ENCODE peak calls at places on chromosomes 2 and 18, in nine cellular contexts. One of them, this sample, is unnamed.
A peak's percentile ranks its signal among the peaks of the same experiment; 100 is the strongest.

GRCh38 chr2:213284105-213285090 is at the start of gene SPAG16:
- DNase-seq in iPS-NIHi11: peak; percentile 99
- DNase-seq in NT2/D1: peak; percentile 97
- DNase-seq in Right ventricle myocardium superior: peak; percentile 96
- DNase-seq in HFF-Myc: peak; percentile 82
- DNase-seq in cardiac fibroblast: peak; percentile 99
- DNase-seq in left ventricle myocardium inferior: peak; percentile 94
- DNase-seq in progenitor cell of endocrine pancreas: peak; percentile 95
- DNase-seq in A172: peak; percentile 96
- DNase-seq in this sample: peak; percentile 89

GRCh38 chr2:46650556-46651001 is 171.2 kb downstream of the TMEM247 start:
- DNase-seq in iPS-NIHi11: peak; percentile 75
- DNase-seq in NT2/D1: peak; percentile 88
- DNase-seq in Right ventricle myocardium superior: no peak
- DNase-seq in HFF-Myc: peak; percentile 86
- DNase-seq in cardiac fibroblast: peak; percentile 90
- DNase-seq in left ventricle myocardium inferior: no peak
- DNase-seq in progenitor cell of endocrine pancreas: peak; percentile 50
- DNase-seq in A172: peak; percentile 86
- DNase-seq in this sample: no peak

GRCh38 chr18:57466307-57466706 is 31.1 kb downstream of the ONECUT2 start:
- DNase-seq in iPS-NIHi11: no peak
- DNase-seq in NT2/D1: no peak
- DNase-seq in Right ventricle myocardium superior: no peak
- DNase-seq in HFF-Myc: no peak
- DNase-seq in cardiac fibroblast: peak; percentile 4
- DNase-seq in left ventricle myocardium inferior: no peak
- DNase-seq in progenitor cell of endocrine pancreas: no peak
- DNase-seq in A172: no peak
- DNase-seq in this sample: no peak

GRCh38 chr18:49487711-49488310 is 777 bp upstream of the C18orf32 start:
- DNase-seq in iPS-NIHi11: no peak
- DNase-seq in NT2/D1: no peak
- DNase-seq in Right ventricle myocardium superior: no peak
- DNase-seq in HFF-Myc: no peak
- DNase-seq in cardiac fibroblast: no peak
- DNase-seq in left ventricle myocardium inferior: no peak
- DNase-seq in progenitor cell of endocrine pancreas: no peak
- DNase-seq in A172: no peak
- DNase-seq in this sample: no peak

GRCh38 chr2:8636691-8637636 is 44.9 kb upstream of the ID2 start:
- DNase-seq in iPS-NIHi11: no peak
- DNase-seq in NT2/D1: no peak
- DNase-seq in Right ventricle myocardium superior: no peak
- DNase-seq in HFF-Myc: no peak
- DNase-seq in cardiac fibroblast: peak; percentile 73
- DNase-seq in left ventricle myocardium inferior: no peak
- DNase-seq in progenitor cell of endocrine pancreas: no peak
- DNase-seq in A172: no peak
- DNase-seq in this sample: no peak

GRCh38 chr2:199484927-199485326 is 27.2 kb upstream of the SATB2 start:
- DNase-seq in iPS-NIHi11: no peak
- DNase-seq in NT2/D1: no peak
- DNase-seq in Right ventricle myocardium superior: no peak
- DNase-seq in HFF-Myc: no peak
- DNase-seq in cardiac fibroblast: no peak
- DNase-seq in left ventricle myocardium inferior: no peak
- DNase-seq in progenitor cell of endocrine pancreas: no peak
- DNase-seq in A172: no peak
- DNase-seq in this sample: no peak

GRCh38 chr2:33512112-33512511 is 35.7 kb downstream of the RASGRP3 start:
- DNase-seq in iPS-NIHi11: no peak
- DNase-seq in NT2/D1: no peak
- DNase-seq in Right ventricle myocardium superior: no peak
- DNase-seq in HFF-Myc: no peak
- DNase-seq in cardiac fibroblast: no peak
- DNase-seq in left ventricle myocardium inferior: no peak
- DNase-seq in progenitor cell of endocrine pancreas: no peak
- DNase-seq in A172: no peak
- DNase-seq in this sample: no peak

GRCh38 chr2:21836766-21837543 is 713.2 kb downstream of the TDRD15 start:
- DNase-seq in iPS-NIHi11: no peak
- DNase-seq in NT2/D1: no peak
- DNase-seq in Right ventricle myocardium superior: no peak
- DNase-seq in HFF-Myc: no peak
- DNase-seq in cardiac fibroblast: peak; percentile 35
- DNase-seq in left ventricle myocardium inferior: no peak
- DNase-seq in progenitor cell of endocrine pancreas: no peak
- DNase-seq in A172: no peak
- DNase-seq in this sample: peak; percentile 89

GRCh38 chr18:11658989-11659388 is 30.1 kb upstream of the GNAL start:
- DNase-seq in iPS-NIHi11: no peak
- DNase-seq in NT2/D1: no peak
- DNase-seq in Right ventricle myocardium superior: no peak
- DNase-seq in HFF-Myc: no peak
- DNase-seq in cardiac fibroblast: no peak
- DNase-seq in left ventricle myocardium inferior: no peak
- DNase-seq in progenitor cell of endocrine pancreas: no peak
- DNase-seq in A172: no peak
- DNase-seq in this sample: no peak

GRCh38 chr18:14940738-14941137 is 192.8 kb downstream of the ANKRD30B start:
- DNase-seq in iPS-NIHi11: no peak
- DNase-seq in NT2/D1: no peak
- DNase-seq in Right ventricle myocardium superior: no peak
- DNase-seq in HFF-Myc: no peak
- DNase-seq in cardiac fibroblast: no peak
- DNase-seq in left ventricle myocardium inferior: no peak
- DNase-seq in progenitor cell of endocrine pancreas: no peak
- DNase-seq in A172: no peak
- DNase-seq in this sample: no peak

GRCh38 chr2:216548901-216549321 is 50.3 kb downstream of the RPL37A start:
- DNase-seq in iPS-NIHi11: no peak
- DNase-seq in NT2/D1: no peak
- DNase-seq in Right ventricle myocardium superior: peak; percentile 74
- DNase-seq in HFF-Myc: no peak
- DNase-seq in cardiac fibroblast: no peak
- DNase-seq in left ventricle myocardium inferior: peak; percentile 64
- DNase-seq in progenitor cell of endocrine pancreas: no peak
- DNase-seq in A172: no peak
- DNase-seq in this sample: no peak

GRCh38 chr18:2512059-2512458 is 59.2 kb downstream of the METTL4 start:
- DNase-seq in iPS-NIHi11: no peak
- DNase-seq in NT2/D1: no peak
- DNase-seq in Right ventricle myocardium superior: no peak
- DNase-seq in HFF-Myc: no peak
- DNase-seq in cardiac fibroblast: no peak
- DNase-seq in left ventricle myocardium inferior: no peak
- DNase-seq in progenitor cell of endocrine pancreas: no peak
- DNase-seq in A172: no peak
- DNase-seq in this sample: no peak

GRCh38 chr18:45774065-45774521 is 50.1 kb downstream of the SLC14A1 start:
- DNase-seq in iPS-NIHi11: no peak
- DNase-seq in NT2/D1: no peak
- DNase-seq in Right ventricle myocardium superior: no peak
- DNase-seq in HFF-Myc: no peak
- DNase-seq in cardiac fibroblast: peak; percentile 66
- DNase-seq in left ventricle myocardium inferior: no peak
- DNase-seq in progenitor cell of endocrine pancreas: no peak
- DNase-seq in A172: peak; percentile 75
- DNase-seq in this sample: no peak

GRCh38 chr2:43343573-43344304 is 117.3 kb upstream of the ZFP36L2 start:
- DNase-seq in iPS-NIHi11: no peak
- DNase-seq in NT2/D1: no peak
- DNase-seq in Right ventricle myocardium superior: peak; percentile 76
- DNase-seq in HFF-Myc: no peak
- DNase-seq in cardiac fibroblast: peak; percentile 92
- DNase-seq in left ventricle myocardium inferior: peak; percentile 71
- DNase-seq in progenitor cell of endocrine pancreas: no peak
- DNase-seq in A172: peak; percentile 66
- DNase-seq in this sample: peak; percentile 74

GRCh38 chr2:157596992-157597681 is 31.5 kb downstream of the ACVR1C start:
- DNase-seq in iPS-NIHi11: peak; percentile 72
- DNase-seq in NT2/D1: peak; percentile 6
- DNase-seq in Right ventricle myocardium superior: peak; percentile 51
- DNase-seq in HFF-Myc: no peak
- DNase-seq in cardiac fibroblast: peak; percentile 17
- DNase-seq in left ventricle myocardium inferior: peak; percentile 19
- DNase-seq in progenitor cell of endocrine pancreas: peak; percentile 16
- DNase-seq in A172: no peak
- DNase-seq in this sample: no peak

GRCh38 chr18:76619342-76620315 is 124.6 kb upstream of the ZNF516 start:
- DNase-seq in iPS-NIHi11: peak; percentile 77
- DNase-seq in NT2/D1: no peak
- DNase-seq in Right ventricle myocardium superior: peak; percentile 71
- DNase-seq in HFF-Myc: no peak
- DNase-seq in cardiac fibroblast: peak; percentile 78
- DNase-seq in left ventricle myocardium inferior: peak; percentile 64
- DNase-seq in progenitor cell of endocrine pancreas: peak; percentile 22
- DNase-seq in A172: no peak
- DNase-seq in this sample: no peak